ENCODE peak calls at places on chromosome 2, in six cellular contexts. J is K562, Q is HepG2, N is SK-N-SH, M is H1, Z is GM12878. E is an unnamed sample.

GRCh38 chr2:239268082-239268481 is 132.7 kb downstream of the HDAC4 start:
- DNase-seq in M (no peak), N (no peak), J (no peak), Z (no peak), Q (no peak), E (no peak)

GRCh38 chr2:172484253-172484652 is 56.9 kb downstream of the ITGA6 start:
- DNase-seq in N (peak), M (no peak), J (no peak), Z (no peak), Q (peak), E (peak)

GRCh38 chr2:63698825-63699548 is 110.2 kb downstream of the MDH1 start:
- DNase-seq in M (peak), J (no peak), Q (peak), N (peak), Z (no peak), E (peak)

GRCh38 chr2:240713928-240714746 is 22.5 kb downstream of the AQP12A start:
- DNase-seq in Q (no peak), J (no peak), M (no peak), N (no peak), Z (no peak), E (no peak)

GRCh38 chr2:109129356-109129920 is 433 bp downstream of the SH3RF3 start:
- DNase-seq in M (peak), N (peak), J (no peak), Z (no peak), Q (no peak), E (no peak)

GRCh38 chr2:120985174-120985996 is 249.7 kb downstream of the GLI2 start:
- DNase-seq in N (peak), Z (no peak), M (no peak), J (no peak), Q (no peak), E (no peak)

GRCh38 chr2:63721082-63721424 is 120.6 kb upstream of the UGP2 start:
- DNase-seq in J (no peak), N (peak), M (no peak), Z (no peak), Q (no peak), E (no peak)

GRCh38 chr2:97267411-97268074 is 154.6 kb downstream of the ANKRD36 start:
- DNase-seq in Z (no peak), N (no peak), Q (peak), M (no peak), J (no peak), E (no peak)

GRCh38 chr2:230671117-230671516 is 41.5 kb upstream of the CAB39 start:
- DNase-seq in J (no peak), M (no peak), N (no peak), Q (no peak), Z (no peak), E (no peak)

GRCh38 chr2:149877913-149878312 is 290.3 kb upstream of the MMADHC start:
- DNase-seq in Z (no peak), J (no peak), M (no peak), N (no peak), Q (no peak), E (no peak)

GRCh38 chr2:186617186-186617585 is 27.3 kb downstream of the ITGAV start:
- DNase-seq in M (no peak), J (no peak), Z (no peak), Q (no peak), N (no peak), E (no peak)

GRCh38 chr2:234632527-234633391 is 135.9 kb upstream of the ARL4C start:
- DNase-seq in M (peak), Q (no peak), N (no peak), J (no peak), Z (no peak), E (no peak)

GRCh38 chr2:127217470-127218325 is 2.4 kb downstream of the CYP27C1 start:
- DNase-seq in M (no peak), J (no peak), N (no peak), Q (no peak), Z (no peak), E (no peak)

GRCh38 chr2:60633615-60634014 is 80.2 kb upstream of the BCL11A start:
- DNase-seq in Z (no peak), Q (no peak), N (no peak), M (no peak), J (no peak), E (no peak)

GRCh38 chr2:30115141-30115980 is 31.4 kb upstream of the YPEL5 start:
- DNase-seq in Z (peak), M (peak), J (peak), Q (peak), N (peak), E (peak)

GRCh38 chr2:233801357-233802131 is 23.4 kb downstream of the MROH2A start:
- DNase-seq in Q (no peak), Z (no peak), M (peak), J (no peak), N (no peak), E (no peak)

GRCh38 chr2:112566104-112566503 is 18.3 kb upstream of the CHCHD5 start:
- DNase-seq in Q (no peak), Z (peak), M (no peak), N (no peak), J (no peak), E (no peak)

GRCh38 chr2:214069254-214069653 is 341.6 kb upstream of the VWC2L start:
- DNase-seq in Z (no peak), N (peak), M (no peak), Q (peak), J (no peak), E (no peak)

GRCh38 chr2:157052685-157053224 is 204.8 kb upstream of the GALNT5 start:
- DNase-seq in M (no peak), Z (no peak), Q (peak), N (no peak), J (no peak), E (no peak)

GRCh38 chr2:148876589-148877402 is 1.8 kb downstream of the KIF5C start:
- DNase-seq in Q (peak), N (peak), Z (no peak), J (no peak), M (peak), E (no peak)

GRCh38 chr2:237720962-237721361 is 77.6 kb upstream of the RBM44 start:
- DNase-seq in N (no peak), J (no peak), Q (no peak), M (no peak), Z (no peak), E (no peak)

GRCh38 chr2:85161626-85161960 is 28.4 kb downstream of the TCF7L1 start:
- DNase-seq in J (no peak), Z (no peak), M (no peak), N (no peak), Q (no peak), E (no peak)

GRCh38 chr2:216151313-216152030 is 42.3 kb downstream of the XRCC5 start:
- DNase-seq in J (no peak), M (no peak), Z (no peak), Q (no peak), N (peak), E (no peak)

GRCh38 chr2:30225131-30225762 is 6.1 kb upstream of the LBH start:
- DNase-seq in Q (no peak), N (no peak), J (no peak), Z (no peak), M (no peak), E (no peak)

GRCh38 chr2:155310589-155310988 is 612.1 kb downstream of the KCNJ3 start:
- DNase-seq in Z (no peak), N (peak), Q (peak), M (no peak), J (no peak), E (no peak)

GRCh38 chr2:31729442-31730092 is 148.8 kb upstream of the SRD5A2 start:
- DNase-seq in Q (peak), Z (peak), N (peak), J (peak), M (no peak), E (no peak)

GRCh38 chr2:113242318-113242717 is 36.4 kb downstream of the PAX8 start:
- DNase-seq in Q (no peak), Z (no peak), J (no peak), M (no peak), N (no peak), E (no peak)

GRCh38 chr2:72914226-72915075 is 2.9 kb upstream of the EMX1 start:
- DNase-seq in J (no peak), N (peak), Q (no peak), Z (no peak), M (no peak), E (no peak)

GRCh38 chr2:126634273-126634861 is 21.6 kb upstream of the GYPC start:
- DNase-seq in Q (no peak), J (no peak), Z (no peak), M (peak), N (no peak), E (no peak)

GRCh38 chr2:120287183-120288015 is 34.7 kb downstream of the RALB start:
- DNase-seq in Q (no peak), Z (peak), M (no peak), N (no peak), J (no peak), E (no peak)

GRCh38 chr2:27020337-27020948 is 12.3 kb upstream of the TMEM214 start:
- DNase-seq in M (no peak), J (peak), N (no peak), Q (no peak), Z (no peak), E (no peak)

GRCh38 chr2:182543746-182544525 is 117.1 kb upstream of the PDE1A start:
- DNase-seq in Z (no peak), N (no peak), Q (no peak), M (no peak), J (no peak), E (no peak)

GRCh38 chr2:78681386-78681785 is 344.1 kb upstream of the REG3G start:
- DNase-seq in J (no peak), Q (no peak), N (no peak), M (no peak), Z (no peak), E (no peak)

GRCh38 chr2:239583171-239583878 is 182.5 kb upstream of the HDAC4 start:
- DNase-seq in Q (no peak), M (no peak), N (no peak), Z (no peak), J (no peak), E (no peak)

GRCh38 chr2:57882895-57883515 is 163.6 kb upstream of the VRK2 start:
- DNase-seq in Z (no peak), N (no peak), Q (no peak), J (no peak), M (no peak), E (no peak)

GRCh38 chr2:169511818-169512217 is 2.3 kb downstream of the KLHL41 start:
- DNase-seq in N (no peak), Z (no peak), J (no peak), M (no peak), Q (no peak), E (no peak)

GRCh38 chr2:187544371-187545080 is 9.7 kb downstream of the TFPI start:
- DNase-seq in N (no peak), Z (no peak), Q (no peak), M (no peak), J (no peak), E (no peak)

GRCh38 chr2:168490015-168490874 is 34.2 kb downstream of the CERS6 start:
- DNase-seq in N (no peak), J (no peak), M (no peak), Z (peak), Q (peak), E (peak)
- TF ChIP-seq GABPA in N (no peak), J (no peak), M (no peak), Z (peak), Q (no peak), E (no peak)

GRCh38 chr2:99980200-99980599 is 162.2 kb downstream of the AFF3 start:
- DNase-seq in M (no peak), J (no peak), Z (no peak), Q (no peak), N (no peak), E (no peak)
- TF ChIP-seq POLR2AphosphoS5 in M (no peak), J (no peak), Z (no peak), Q (no peak), N (no peak), E (no peak)

GRCh38 chr2:74833418-74834233 is at the start of gene HK2:
- DNase-seq in N (peak), J (peak), Z (peak), Q (peak), M (peak), E (peak)
- TF ChIP-seq GABPA in N (no peak), J (no peak), Z (no peak), Q (no peak), M (no peak), E (no peak)

GRCh38 chr2:128505150-128505490 is 186.5 kb upstream of the HS6ST1 start:
- DNase-seq in Q (no peak), J (no peak), Z (no peak), N (no peak), M (no peak), E (no peak)
- TF ChIP-seq POLR2AphosphoS5 in Q (no peak), J (no peak), Z (no peak), N (no peak), M (no peak), E (no peak)

GRCh38 chr2:50148632-50149031 is 883.3 kb downstream of the NRXN1 start:
- DNase-seq in Z (no peak), J (no peak), M (no peak), N (no peak), Q (no peak), E (no peak)

DNA sequence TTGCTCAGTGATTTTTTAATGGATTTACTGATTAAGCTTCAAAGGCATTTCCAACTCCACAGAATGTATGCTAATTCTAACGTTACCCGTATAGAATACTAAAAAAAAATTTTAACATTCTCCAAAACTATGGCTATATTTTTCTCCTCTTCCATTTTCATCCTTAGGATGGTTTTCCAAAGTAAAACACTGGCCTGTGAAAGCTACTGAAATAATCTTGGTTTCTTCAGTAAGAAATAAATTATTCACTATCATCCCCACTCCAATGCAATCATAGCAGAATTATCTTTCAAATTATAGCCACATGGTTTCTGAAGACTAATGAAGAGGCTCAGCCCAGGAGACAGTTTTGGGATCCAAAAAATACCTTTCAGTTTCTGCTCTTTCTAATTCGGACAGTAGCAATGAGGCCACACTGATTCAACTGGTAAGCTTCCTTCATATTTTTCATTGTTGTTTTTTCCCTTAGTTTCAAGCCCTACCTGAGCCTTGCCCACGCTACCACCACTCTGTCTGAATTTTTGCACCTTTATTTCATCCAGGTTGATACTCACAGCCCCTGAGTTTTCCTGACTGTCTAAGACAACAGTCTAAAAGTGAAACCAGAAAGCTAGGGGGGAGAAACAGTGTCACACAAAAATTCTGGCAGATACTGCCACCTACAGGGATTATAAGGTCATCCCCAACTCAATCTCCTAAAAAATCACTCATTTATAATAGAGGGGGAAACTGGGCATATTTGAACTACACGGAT is 887.9 kb downstream of the NRXN1 start:
- DNase-seq in J (no peak), Q (peak), Z (peak), M (no peak), N (peak), E (peak)
- TF ChIP-seq GABPA in J (no peak), Q (no peak), Z (no peak), M (no peak), N (no peak), E (no peak)

DNA sequence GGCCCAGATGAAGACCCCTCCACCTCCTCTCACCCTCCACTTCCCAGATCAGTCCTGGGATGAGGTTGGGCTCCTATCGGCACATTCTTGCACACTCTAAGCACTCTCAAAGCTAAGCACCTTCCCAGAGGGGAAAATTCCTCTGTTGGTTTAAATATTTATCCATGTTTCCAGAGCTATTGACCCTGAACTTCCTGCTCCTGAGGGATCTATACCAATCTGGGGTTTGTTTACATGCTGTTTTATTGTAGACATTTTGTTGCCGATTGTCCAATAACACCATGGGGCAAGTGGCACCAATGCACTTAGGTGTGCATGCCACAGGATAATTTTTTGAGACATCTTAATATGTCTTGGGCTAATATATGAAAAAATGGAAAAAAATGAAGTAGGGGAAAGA is 476.2 kb downstream of the SLC4A3 start:
- DNase-seq in Q (no peak), Z (no peak), N (no peak), J (no peak), M (no peak), E (no peak)
- TF ChIP-seq POLR2AphosphoS5 in Q (no peak), Z (no peak), N (no peak), J (no peak), M (no peak), E (no peak)

DNA sequence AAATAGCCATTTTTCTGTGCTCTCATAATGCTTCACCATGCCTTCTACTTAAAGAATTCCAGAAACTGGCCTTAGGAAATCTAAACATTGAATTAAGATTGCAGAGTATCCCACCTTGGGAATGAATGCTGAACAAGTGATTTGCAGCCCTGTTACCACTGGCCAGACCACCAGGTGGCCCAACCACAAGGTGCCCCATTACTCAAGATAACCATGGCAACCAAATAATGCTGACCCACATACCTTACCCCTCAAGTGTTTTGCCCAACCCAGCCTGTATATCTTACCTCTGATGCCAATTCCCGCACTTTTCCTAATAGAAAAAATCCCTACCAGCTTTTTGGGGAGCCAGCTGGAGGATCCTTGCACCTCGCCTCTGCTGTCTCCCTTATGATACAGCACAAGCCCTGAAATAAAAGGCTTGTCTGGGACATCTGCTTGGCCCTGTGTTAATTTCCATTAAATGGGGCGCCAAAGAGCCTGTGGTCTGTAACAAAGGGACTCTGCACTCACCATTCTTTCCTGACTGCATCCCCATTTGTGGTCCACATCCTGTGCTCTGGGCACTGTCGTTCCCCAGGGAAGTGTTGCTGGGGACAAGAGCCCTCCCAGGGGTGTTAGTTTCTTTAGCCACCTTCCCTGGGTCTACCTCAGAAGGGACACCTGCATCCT is 17.3 kb upstream of the KCNF1 start:
- DNase-seq in M (no peak), N (no peak), J (no peak), Q (no peak), Z (no peak), E (no peak)
- TF ChIP-seq GABPA in M (no peak), N (no peak), J (no peak), Q (no peak), Z (no peak), E (no peak)